ENCODE peak calls at places on chromosome 4, in seven cellular contexts. Z is H1, M is tibial nerve, P is K562, A is adrenal gland, K is sigmoid colon, F is transverse colon. V is an unnamed sample. For H3K4me1, the result is how much of the 10 kb centered on the place peaks cover.

GRCh38 chr4:110270492-110271197 is 72.2 kb upstream of the ELOVL6 start:
- DNase-seq in P (no peak), A (no peak), M (no peak), Z (no peak), K (no peak), F (no peak), V (no peak)

GRCh38 chr4:127783026-127783769 is 1.1 kb downstream of the HSPA4L start:
- DNase-seq in A (peak), F (peak), K (peak), Z (no peak), P (peak), M (peak), V (peak)

GRCh38 chr4:139584019-139584418 is 28.0 kb upstream of the SETD7 start:
- DNase-seq in Z (no peak), K (no peak), P (no peak), F (no peak), A (no peak), M (no peak), V (no peak)

GRCh38 chr4:108561086-108561485 is 59.3 kb upstream of the RPL34 start:
- DNase-seq in M (no peak), A (no peak), P (no peak), Z (no peak), K (no peak), F (no peak), V (no peak)

GRCh38 chr4:66357316-66357715 is 687.0 kb upstream of the EPHA5 start:
- DNase-seq in M (no peak), F (no peak), K (no peak), A (no peak), P (no peak), Z (no peak), V (no peak)

GRCh38 chr4:142248946-142249345 is 597.2 kb downstream of the INPP4B start:
- DNase-seq in P (no peak), K (no peak), Z (no peak), A (no peak), F (no peak), M (no peak), V (no peak)

GRCh38 chr4:80237992-80238391 is 28.5 kb upstream of the FGF5 start:
- DNase-seq in F (no peak), P (no peak), Z (no peak), M (no peak), K (no peak), A (no peak), V (no peak)

GRCh38 chr4:175622887-175623286 is 189.2 kb downstream of the GPM6A start:
- DNase-seq in K (no peak), Z (no peak), F (no peak), M (no peak), A (no peak), P (no peak), V (no peak)

GRCh38 chr4:75654905-75655304 is 18.3 kb downstream of the G3BP2 start:
- DNase-seq in A (no peak), Z (no peak), F (no peak), P (no peak), K (no peak), M (no peak), V (no peak)

GRCh38 chr4:15794905-15795304 is 16.8 kb downstream of the CD38 start:
- DNase-seq in A (no peak), Z (no peak), F (no peak), P (no peak), K (no peak), M (no peak), V (no peak)

GRCh38 chr4:121777625-121778024 is 12.7 kb upstream of the SMIM43 start:
- DNase-seq in P (no peak), F (no peak), M (no peak), Z (no peak), K (no peak), A (no peak), V (no peak)

GRCh38 chr4:2286904-2287593 is 25.1 kb upstream of the MXD4 start:
- DNase-seq in F (no peak), A (peak), M (no peak), P (no peak), K (peak), Z (no peak), V (no peak)

GRCh38 chr4:112704991-112705845 is 68.3 kb downstream of the LARP7 start:
- DNase-seq in M (peak), Z (peak), A (peak), F (peak), P (no peak), K (peak), V (peak)

DNA sequence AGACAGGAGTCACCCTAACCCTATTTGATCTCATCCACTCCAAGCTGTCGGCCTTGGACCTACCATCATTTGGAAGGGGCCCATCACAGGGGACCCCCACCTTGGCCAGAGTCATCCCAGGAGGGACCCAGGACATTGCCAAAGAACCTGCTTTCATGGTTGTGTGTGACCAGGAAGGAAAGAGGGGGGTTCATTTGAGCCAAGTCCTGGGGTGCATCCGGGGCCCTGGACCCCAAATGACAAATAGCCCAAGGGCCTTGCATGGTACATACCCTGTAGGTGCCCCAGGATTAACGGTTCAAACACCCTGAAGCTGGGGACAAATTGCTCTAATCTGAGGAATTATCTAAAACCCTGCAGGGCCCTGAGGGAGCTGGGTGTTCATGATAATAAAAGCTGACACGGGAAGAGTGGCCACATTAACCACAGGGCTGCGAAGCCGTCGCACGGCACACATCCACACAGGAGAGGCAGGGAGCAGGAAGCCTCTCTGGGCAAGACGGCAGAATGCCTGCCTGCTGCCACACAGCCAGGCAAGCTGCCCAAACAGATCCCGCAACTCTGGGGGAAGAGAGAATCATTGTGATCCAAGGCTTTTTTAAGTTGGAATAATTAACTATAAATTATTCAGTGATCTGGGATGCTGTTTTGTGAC is 28.2 kb upstream of the PPP2R2C start:
- DNase-seq in M (no peak), F (no peak), Z (no peak), P (no peak), K (no peak), A (no peak), V (no peak)
- H3K4me1 ChIP-seq in M (under half), F (under half), Z (under half), P (under half), K (under half), A (under half), V (under half)

DNA sequence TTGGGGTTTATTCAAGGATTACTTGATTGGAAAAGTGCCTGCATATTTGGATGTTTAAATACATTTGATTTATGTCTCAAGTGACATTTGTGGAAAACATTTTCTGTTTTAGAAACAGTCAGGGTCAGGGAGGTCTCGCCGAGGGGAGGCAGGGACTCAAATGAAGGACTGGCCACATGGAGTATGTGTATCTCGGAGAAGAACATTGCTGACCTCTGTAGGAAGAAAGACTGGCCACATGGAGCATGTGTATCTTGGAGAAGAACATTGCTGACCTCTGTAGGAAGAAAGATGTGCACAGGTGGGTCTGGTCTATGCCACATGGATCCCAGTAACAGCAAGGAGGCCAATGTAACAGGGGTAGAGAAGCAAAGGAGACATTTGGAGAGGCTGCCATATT is 233.6 kb downstream of the TRIML1 start:
- DNase-seq in P (no peak), F (no peak), Z (no peak), K (no peak), M (no peak), A (peak), V (no peak)
- TF ChIP-seq CTCF in P (no peak), F (no peak), Z (no peak), K (no peak), M (no peak), A (no peak), V (no peak)

DNA sequence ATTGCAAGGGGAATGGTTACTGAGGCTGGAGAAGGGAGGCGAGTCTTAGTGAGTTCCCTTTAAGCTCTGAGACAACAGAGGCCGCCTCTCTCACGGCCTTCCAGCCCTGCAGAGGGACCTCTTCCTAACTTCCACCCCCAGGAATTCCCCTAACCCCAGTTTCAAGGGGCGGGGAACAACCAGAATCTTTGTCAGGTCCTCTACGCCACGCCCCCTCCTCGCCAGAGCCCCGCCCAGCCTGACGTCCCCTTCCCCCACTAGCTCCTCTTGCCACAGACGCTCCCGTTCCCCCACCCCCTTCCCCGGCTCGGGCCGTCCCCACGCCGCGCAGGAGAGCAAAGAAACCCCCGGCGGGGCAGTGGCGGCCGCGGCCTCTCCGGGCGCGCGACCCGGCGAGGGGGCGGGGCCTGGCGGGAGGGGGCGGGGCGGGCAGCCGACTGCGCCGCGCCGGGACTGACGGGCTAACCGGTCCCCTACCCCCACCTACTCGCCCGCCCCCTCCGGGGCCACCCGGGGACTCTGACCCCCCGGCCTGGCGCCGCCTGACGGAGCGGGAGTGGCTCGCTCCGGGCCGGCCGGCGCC is 12.2 kb upstream of the TMEM156 start:
- DNase-seq in K (peak), A (peak), P (peak), Z (peak), M (peak), F (peak), V (peak)
- TF ChIP-seq POLR2A in K (no peak), A (peak), P (peak), Z (peak), M (no peak), F (peak), V (no peak)

GRCh38 chr4:157887316-157887715 is 285.5 kb downstream of the GASK1B start:
- DNase-seq in A (no peak), K (no peak), Z (no peak), F (no peak), M (no peak), P (no peak), V (no peak)
- H3K4me1 ChIP-seq in A (under half), K (under half), Z (under half), F (under half), M (under half), P (under half), V (under half)